ENCODE peak calls at places on chromosomes 7 and 10, in five cellular contexts. B is HCT116, O is GM12878, H is HepG2, P is SK-N-SH. M is an unnamed sample.

GRCh38 chr10:30637881-30638467 is 8.4 kb upstream of the LYZL2 start:
- DNase-seq in B (peak; percentile 62), O (no peak), H (peak; percentile 86), P (no peak), M (no peak)

GRCh38 chr7:151313857-151314256 is 27.8 kb upstream of the NUB1 start:
- DNase-seq in B (no peak), O (no peak), H (no peak), P (no peak), M (no peak)

GRCh38 chr7:68511281-68511680 is 1087.0 kb upstream of the AUTS2 start:
- DNase-seq in B (no peak), O (no peak), H (no peak), P (peak; percentile 59), M (no peak)

GRCh38 chr7:13988011-13988410 is 1.5 kb downstream of the ETV1 start:
- DNase-seq in B (no peak), O (no peak), H (no peak), P (no peak), M (no peak)

GRCh38 chr10:122591736-122592135 is 31.2 kb downstream of the DMBT1 start:
- DNase-seq in B (no peak), O (no peak), H (no peak), P (no peak), M (no peak)

GRCh38 chr10:30058111-30058510 is 1.3 kb downstream of the JCAD start:
- DNase-seq in B (no peak), O (no peak), H (no peak), P (no peak), M (no peak)

GRCh38 chr10:35191523-35191922 is 64.9 kb downstream of the CREM start:
- DNase-seq in B (no peak), O (no peak), H (no peak), P (no peak), M (no peak)

GRCh38 chr10:43217563-43218205 is 49.2 kb downstream of the RASGEF1A start:
- DNase-seq in B (no peak), O (no peak), H (no peak), P (no peak), M (no peak)

GRCh38 chr7:96823274-96823673 is 113.6 kb upstream of the SEM1 start:
- DNase-seq in B (no peak), O (no peak), H (no peak), P (no peak), M (no peak)

GRCh38 chr10:36344240-36344639 is 702.1 kb upstream of the FZD8 start:
- DNase-seq in B (no peak), O (no peak), H (no peak), P (no peak), M (no peak)

GRCh38 chr10:69218831-69219230 is 1.3 kb upstream of the HKDC1 start:
- DNase-seq in B (no peak), O (no peak), H (no peak), P (no peak), M (no peak)

GRCh38 chr10:129096340-129096984 is 370.6 kb upstream of the MGMT start:
- DNase-seq in B (no peak), O (no peak), H (no peak), P (no peak), M (no peak)

GRCh38 chr7:31134246-31135188 is 82.4 kb downstream of the ADCYAP1R1 start:
- DNase-seq in B (peak; percentile 59), O (no peak), H (peak; percentile 58), P (peak; percentile 86), M (peak; percentile 97)

GRCh38 chr7:106347229-106347833 is 62.5 kb upstream of the NAMPT start:
- DNase-seq in B (no peak), O (no peak), H (no peak), P (no peak), M (no peak)

GRCh38 chr10:51706225-51706624 is 6.8 kb upstream of the CSTF2T start:
- DNase-seq in B (no peak), O (no peak), H (no peak), P (no peak), M (no peak)

GRCh38 chr7:77696643-77697534 is 630 bp downstream of the RSBN1L start:
- DNase-seq in B (no peak), O (no peak), H (peak; percentile 59), P (peak; percentile 89), M (peak; percentile 74)

GRCh38 chr7:48188776-48189520 is 17.7 kb downstream of the ABCA13 start:
- DNase-seq in B (no peak), O (no peak), H (no peak), P (no peak), M (peak; percentile 29)

GRCh38 chr7:110386914-110387313 is 704.0 kb upstream of the LRRN3 start:
- DNase-seq in B (peak; percentile 84), O (no peak), H (peak; percentile 57), P (no peak), M (peak; percentile 21)

GRCh38 chr7:106914018-106914607 is 49.0 kb downstream of the PIK3CG start:
- DNase-seq in B (no peak), O (no peak), H (no peak), P (no peak), M (no peak)

GRCh38 chr10:120760246-120760645 is 90.9 kb upstream of the WDR11 start:
- DNase-seq in B (no peak), O (no peak), H (no peak), P (no peak), M (no peak)

GRCh38 chr7:142539901-142540300 is 209.4 kb upstream of the PRSS1 start:
- DNase-seq in B (no peak), O (no peak), H (no peak), P (no peak), M (no peak)

GRCh38 chr7:44046321-44047061 is 2.0 kb downstream of the DBNL start:
- DNase-seq in B (no peak), O (peak; percentile 76), H (no peak), P (no peak), M (no peak)
- H4K20me1 ChIP-seq in B (no peaks in the 10 kb centered on the region), O (peaks cover 14% of the 10 kb centered on the region), H (no peaks in the 10 kb centered on the region), P (peaks cover 55% of the 10 kb centered on the region), M (peaks cover 6% of the 10 kb centered on the region)

DNA sequence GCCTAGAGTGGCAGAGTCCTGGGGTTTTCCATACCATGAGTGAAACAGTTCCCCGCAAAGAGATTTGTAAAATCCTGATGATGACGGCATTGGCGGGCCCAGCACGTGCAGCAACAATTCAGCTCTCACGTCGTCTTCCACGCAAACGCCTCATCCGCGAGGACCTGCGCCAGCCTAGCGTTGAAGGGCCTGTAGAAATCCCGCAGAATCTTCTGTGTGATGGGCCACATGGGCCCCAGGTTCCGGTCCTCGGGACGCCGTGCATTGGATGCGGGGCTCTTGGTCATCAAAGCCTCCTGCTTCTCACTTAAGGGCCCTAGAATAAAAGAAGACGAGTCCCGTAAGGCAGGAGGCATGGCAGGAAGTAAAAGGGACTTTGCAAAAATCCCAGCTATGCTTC is 83.4 kb downstream of the CHST15 start:
- DNase-seq in B (no peak), O (no peak), H (no peak), P (no peak), M (no peak)
- TF ChIP-seq REST in B (no peak), O (no peak), H (no peak), P (no peak), M (no peak)

GRCh38 chr7:5656233-5656632 is 125.2 kb downstream of the RNF216 start:
- DNase-seq in B (no peak), O (no peak), H (no peak), P (no peak), M (no peak)
- H4K20me1 ChIP-seq in B (no peaks in the 10 kb centered on the region), O (no peaks in the 10 kb centered on the region), H (no peaks in the 10 kb centered on the region), P (no peaks in the 10 kb centered on the region), M (no peaks in the 10 kb centered on the region)

DNA sequence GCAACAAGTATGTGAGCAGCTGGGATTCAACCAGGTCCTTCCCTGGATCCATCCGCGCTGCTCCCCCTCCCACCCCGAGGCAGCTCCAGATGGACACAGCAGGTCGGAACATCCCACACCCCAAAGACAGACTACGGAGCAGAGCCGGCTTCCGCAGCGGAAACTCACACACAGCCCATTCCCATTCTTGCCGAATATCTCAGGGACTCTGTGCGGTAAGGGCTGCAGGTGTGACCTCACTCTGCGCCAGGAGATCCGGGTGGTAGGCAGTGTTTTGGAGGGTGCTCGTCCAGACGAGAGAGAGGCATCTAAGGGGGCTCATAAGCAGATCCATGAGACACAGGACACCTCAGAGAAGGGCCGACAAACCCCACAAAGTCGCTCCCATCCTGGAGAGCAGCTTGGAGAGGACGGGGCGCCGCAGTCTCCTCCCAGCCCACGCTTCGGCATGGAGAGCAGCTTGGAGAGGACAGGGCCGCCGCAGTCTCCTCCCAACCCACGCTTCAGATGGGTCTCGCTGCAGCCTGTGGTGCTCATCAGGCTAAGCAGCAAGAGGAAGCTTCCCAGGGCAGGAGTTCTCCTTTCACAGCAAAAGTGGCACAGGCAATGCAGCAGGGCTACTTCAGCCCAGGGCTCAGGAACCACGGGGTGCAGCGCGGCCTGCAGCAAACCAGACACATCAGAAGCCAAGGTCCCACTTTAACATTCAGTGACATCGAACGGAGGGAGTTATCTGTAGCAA is 179.9 kb downstream of the DIP2C start:
- DNase-seq in B (no peak), O (no peak), H (no peak), P (no peak), M (no peak)
- TF ChIP-seq REST in B (no peak), O (no peak), H (no peak), P (no peak), M (no peak)

GRCh38 chr7:134842901-134843300 is 63.5 kb downstream of the CALD1 start:
- DNase-seq in B (no peak), O (no peak), H (no peak), P (no peak), M (no peak)
- H4K20me1 ChIP-seq in B (no peaks in the 10 kb centered on the region), O (no peaks in the 10 kb centered on the region), H (no peaks in the 10 kb centered on the region), P (peaks cover 34% of the 10 kb centered on the region), M (no peaks in the 10 kb centered on the region)

GRCh38 chr7:148489678-148490077 is 100.9 kb upstream of the C7orf33 start:
- DNase-seq in B (no peak), O (no peak), H (no peak), P (no peak), M (no peak)
- TF ChIP-seq REST in B (no peak), O (no peak), H (no peak), P (no peak), M (no peak)

GRCh38 chr10:88172159-88172558 is 308.7 kb downstream of the PTEN start:
- DNase-seq in B (no peak), O (no peak), H (no peak), P (no peak), M (no peak)
- H4K20me1 ChIP-seq in B (no peaks in the 10 kb centered on the region), O (no peaks in the 10 kb centered on the region), H (no peaks in the 10 kb centered on the region), P (no peaks in the 10 kb centered on the region), M (no peaks in the 10 kb centered on the region)

DNA sequence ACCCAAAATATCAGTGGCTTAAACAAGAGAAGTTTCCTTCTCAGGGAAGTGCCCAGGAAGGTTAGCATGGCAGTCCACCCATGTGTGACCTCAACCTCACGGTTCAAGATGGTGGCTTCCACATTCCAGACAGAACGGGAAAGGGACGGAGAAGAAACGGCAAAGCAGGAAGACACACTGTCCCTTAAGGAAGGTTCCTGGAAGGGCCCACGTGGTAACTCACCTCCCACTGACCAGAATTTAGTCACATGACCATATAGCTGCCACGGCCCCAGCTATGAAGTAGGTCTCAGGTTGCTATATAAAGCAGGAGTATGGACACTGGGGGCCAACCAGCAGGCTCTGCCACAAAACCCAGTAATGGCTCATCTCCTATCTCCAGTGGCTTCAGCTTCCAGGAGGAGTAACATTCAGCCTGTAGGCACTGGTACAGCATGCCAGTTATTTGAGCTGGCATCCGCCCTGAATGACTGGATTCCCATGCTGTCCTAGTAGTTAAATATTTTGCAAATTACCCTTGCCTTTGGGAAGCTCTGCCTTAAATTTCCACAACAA is 278.5 kb upstream of the KLF14 start:
- DNase-seq in B (no peak), O (no peak), H (no peak), P (no peak), M (no peak)
- TF ChIP-seq REST in B (no peak), O (no peak), H (no peak), P (no peak), M (no peak)